ENCODE peak calls at places on chromosome 6, in eight cellular contexts. One of them, this sample, is unnamed.
A peak's percentile ranks its signal among the peaks of the same experiment; 100 is the strongest.

GRCh38 chr6:54085526-54085925 is 25.7 kb upstream of the MLIP start:
- DNase-seq in Panc1: no peak
- DNase-seq in stimulated activated CD4-positive, alpha-beta T cell treated with anti-CD3 and anti-CD28 coated beads, Interleukin-1b, Interleukin-23, amount 100 ng/mL, for 4 hours: no peak
- DNase-seq in left ventricle myocardium inferior: no peak
- DNase-seq in CD8-positive, alpha-beta T cell: no peak
- DNase-seq in bronchial epithelial cell: peak; percentile 5
- DNase-seq in NCI-H2081 treated with DMSO at 0.1 percent for 48 hours: no peak
- DNase-seq in HEK293T: no peak
- DNase-seq in this sample: peak; percentile 49

GRCh38 chr6:168496139-168496840 is 55.3 kb downstream of the SMOC2 start:
- DNase-seq in left ventricle myocardium inferior: no peak
- DNase-seq in NCI-H2081 treated with DMSO at 0.1 percent for 48 hours: no peak
- DNase-seq in HEK293T: no peak
- DNase-seq in Panc1: no peak
- DNase-seq in bronchial epithelial cell: no peak
- DNase-seq in stimulated activated CD4-positive, alpha-beta T cell treated with anti-CD3 and anti-CD28 coated beads, Interleukin-1b, Interleukin-23, amount 100 ng/mL, for 4 hours: no peak
- DNase-seq in CD8-positive, alpha-beta T cell: no peak
- DNase-seq in this sample: no peak

GRCh38 chr6:136613477-136613876 is 63.3 kb upstream of the MAP7 start:
- DNase-seq in bronchial epithelial cell: no peak
- DNase-seq in stimulated activated CD4-positive, alpha-beta T cell treated with anti-CD3 and anti-CD28 coated beads, Interleukin-1b, Interleukin-23, amount 100 ng/mL, for 4 hours: no peak
- DNase-seq in left ventricle myocardium inferior: no peak
- DNase-seq in HEK293T: no peak
- DNase-seq in Panc1: no peak
- DNase-seq in CD8-positive, alpha-beta T cell: no peak
- DNase-seq in NCI-H2081 treated with DMSO at 0.1 percent for 48 hours: no peak
- DNase-seq in this sample: no peak

GRCh38 chr6:163725008-163725941 is 310.8 kb downstream of the QKI start:
- DNase-seq in bronchial epithelial cell: no peak
- DNase-seq in left ventricle myocardium inferior: no peak
- DNase-seq in HEK293T: no peak
- DNase-seq in Panc1: no peak
- DNase-seq in NCI-H2081 treated with DMSO at 0.1 percent for 48 hours: no peak
- DNase-seq in stimulated activated CD4-positive, alpha-beta T cell treated with anti-CD3 and anti-CD28 coated beads, Interleukin-1b, Interleukin-23, amount 100 ng/mL, for 4 hours: no peak
- DNase-seq in CD8-positive, alpha-beta T cell: no peak
- DNase-seq in this sample: no peak

GRCh38 chr6:77425216-77425615 is 38.1 kb downstream of the HTR1B start:
- DNase-seq in stimulated activated CD4-positive, alpha-beta T cell treated with anti-CD3 and anti-CD28 coated beads, Interleukin-1b, Interleukin-23, amount 100 ng/mL, for 4 hours: no peak
- DNase-seq in NCI-H2081 treated with DMSO at 0.1 percent for 48 hours: no peak
- DNase-seq in CD8-positive, alpha-beta T cell: no peak
- DNase-seq in HEK293T: no peak
- DNase-seq in left ventricle myocardium inferior: no peak
- DNase-seq in bronchial epithelial cell: no peak
- DNase-seq in Panc1: no peak
- DNase-seq in this sample: peak; percentile 28

GRCh38 chr6:70062010-70062409 is 195.7 kb downstream of the COL19A1 start:
- DNase-seq in HEK293T: no peak
- DNase-seq in NCI-H2081 treated with DMSO at 0.1 percent for 48 hours: no peak
- DNase-seq in stimulated activated CD4-positive, alpha-beta T cell treated with anti-CD3 and anti-CD28 coated beads, Interleukin-1b, Interleukin-23, amount 100 ng/mL, for 4 hours: no peak
- DNase-seq in CD8-positive, alpha-beta T cell: no peak
- DNase-seq in bronchial epithelial cell: no peak
- DNase-seq in Panc1: no peak
- DNase-seq in left ventricle myocardium inferior: no peak
- DNase-seq in this sample: no peak

GRCh38 chr6:82182756-82183155 is 64.8 kb downstream of the IBTK start:
- DNase-seq in bronchial epithelial cell: no peak
- DNase-seq in stimulated activated CD4-positive, alpha-beta T cell treated with anti-CD3 and anti-CD28 coated beads, Interleukin-1b, Interleukin-23, amount 100 ng/mL, for 4 hours: no peak
- DNase-seq in HEK293T: no peak
- DNase-seq in CD8-positive, alpha-beta T cell: no peak
- DNase-seq in NCI-H2081 treated with DMSO at 0.1 percent for 48 hours: no peak
- DNase-seq in left ventricle myocardium inferior: no peak
- DNase-seq in Panc1: no peak
- DNase-seq in this sample: peak; percentile 56

GRCh38 chr6:30066577-30067459 is at the start of gene PPP1R11:
- DNase-seq in bronchial epithelial cell: peak; percentile 98
- DNase-seq in left ventricle myocardium inferior: peak; percentile 98
- DNase-seq in Panc1: peak; percentile 98
- DNase-seq in CD8-positive, alpha-beta T cell: peak; percentile 99
- DNase-seq in stimulated activated CD4-positive, alpha-beta T cell treated with anti-CD3 and anti-CD28 coated beads, Interleukin-1b, Interleukin-23, amount 100 ng/mL, for 4 hours: peak; percentile 97
- DNase-seq in NCI-H2081 treated with DMSO at 0.1 percent for 48 hours: peak; percentile 98
- DNase-seq in HEK293T: peak; percentile 91
- DNase-seq in this sample: peak; percentile 100

GRCh38 chr6:111087106-111087835 is at the start of gene SLC16A10:
- DNase-seq in bronchial epithelial cell: no peak
- DNase-seq in CD8-positive, alpha-beta T cell: peak; percentile 80
- DNase-seq in Panc1: no peak
- DNase-seq in HEK293T: peak; percentile 96
- DNase-seq in stimulated activated CD4-positive, alpha-beta T cell treated with anti-CD3 and anti-CD28 coated beads, Interleukin-1b, Interleukin-23, amount 100 ng/mL, for 4 hours: peak; percentile 66
- DNase-seq in left ventricle myocardium inferior: peak; percentile 79
- DNase-seq in NCI-H2081 treated with DMSO at 0.1 percent for 48 hours: no peak
- DNase-seq in this sample: peak; percentile 52

GRCh38 chr6:168709034-168709433 is 268.1 kb downstream of the SMOC2 start:
- DNase-seq in bronchial epithelial cell: no peak
- DNase-seq in Panc1: no peak
- DNase-seq in stimulated activated CD4-positive, alpha-beta T cell treated with anti-CD3 and anti-CD28 coated beads, Interleukin-1b, Interleukin-23, amount 100 ng/mL, for 4 hours: no peak
- DNase-seq in NCI-H2081 treated with DMSO at 0.1 percent for 48 hours: no peak
- DNase-seq in CD8-positive, alpha-beta T cell: no peak
- DNase-seq in HEK293T: no peak
- DNase-seq in left ventricle myocardium inferior: no peak
- DNase-seq in this sample: no peak

GRCh38 chr6:16397623-16398022 is 159.2 kb downstream of the GMPR start:
- DNase-seq in NCI-H2081 treated with DMSO at 0.1 percent for 48 hours: no peak
- DNase-seq in CD8-positive, alpha-beta T cell: no peak
- DNase-seq in left ventricle myocardium inferior: no peak
- DNase-seq in Panc1: no peak
- DNase-seq in HEK293T: no peak
- DNase-seq in stimulated activated CD4-positive, alpha-beta T cell treated with anti-CD3 and anti-CD28 coated beads, Interleukin-1b, Interleukin-23, amount 100 ng/mL, for 4 hours: no peak
- DNase-seq in bronchial epithelial cell: no peak
- DNase-seq in this sample: no peak

GRCh38 chr6:28947831-28948270 is 24.1 kb upstream of the TRIM27 start:
- DNase-seq in Panc1: no peak
- DNase-seq in HEK293T: no peak
- DNase-seq in left ventricle myocardium inferior: no peak
- DNase-seq in CD8-positive, alpha-beta T cell: no peak
- DNase-seq in NCI-H2081 treated with DMSO at 0.1 percent for 48 hours: no peak
- DNase-seq in bronchial epithelial cell: peak; percentile 88
- DNase-seq in stimulated activated CD4-positive, alpha-beta T cell treated with anti-CD3 and anti-CD28 coated beads, Interleukin-1b, Interleukin-23, amount 100 ng/mL, for 4 hours: no peak
- DNase-seq in this sample: peak; percentile 66

GRCh38 chr6:3499603-3500002 is 42.8 kb upstream of the SLC22A23 start:
- DNase-seq in CD8-positive, alpha-beta T cell: no peak
- DNase-seq in Panc1: no peak
- DNase-seq in left ventricle myocardium inferior: no peak
- DNase-seq in stimulated activated CD4-positive, alpha-beta T cell treated with anti-CD3 and anti-CD28 coated beads, Interleukin-1b, Interleukin-23, amount 100 ng/mL, for 4 hours: no peak
- DNase-seq in bronchial epithelial cell: no peak
- DNase-seq in HEK293T: no peak
- DNase-seq in NCI-H2081 treated with DMSO at 0.1 percent for 48 hours: no peak
- DNase-seq in this sample: no peak

GRCh38 chr6:50720623-50721022 is 7.3 kb downstream of the TFAP2D start:
- DNase-seq in left ventricle myocardium inferior: no peak
- DNase-seq in bronchial epithelial cell: peak; percentile 23
- DNase-seq in CD8-positive, alpha-beta T cell: no peak
- DNase-seq in stimulated activated CD4-positive, alpha-beta T cell treated with anti-CD3 and anti-CD28 coated beads, Interleukin-1b, Interleukin-23, amount 100 ng/mL, for 4 hours: no peak
- DNase-seq in HEK293T: peak; percentile 33
- DNase-seq in Panc1: no peak
- DNase-seq in NCI-H2081 treated with DMSO at 0.1 percent for 48 hours: no peak
- DNase-seq in this sample: no peak

GRCh38 chr6:22053385-22053997 is 243.3 kb downstream of the PRL start:
- DNase-seq in CD8-positive, alpha-beta T cell: no peak
- DNase-seq in bronchial epithelial cell: no peak
- DNase-seq in Panc1: no peak
- DNase-seq in stimulated activated CD4-positive, alpha-beta T cell treated with anti-CD3 and anti-CD28 coated beads, Interleukin-1b, Interleukin-23, amount 100 ng/mL, for 4 hours: no peak
- DNase-seq in left ventricle myocardium inferior: no peak
- DNase-seq in NCI-H2081 treated with DMSO at 0.1 percent for 48 hours: no peak
- DNase-seq in HEK293T: no peak
- DNase-seq in this sample: no peak

GRCh38 chr6:2369606-2370005 is 124.2 kb upstream of the GMDS start:
- DNase-seq in stimulated activated CD4-positive, alpha-beta T cell treated with anti-CD3 and anti-CD28 coated beads, Interleukin-1b, Interleukin-23, amount 100 ng/mL, for 4 hours: no peak
- DNase-seq in bronchial epithelial cell: no peak
- DNase-seq in Panc1: no peak
- DNase-seq in HEK293T: no peak
- DNase-seq in NCI-H2081 treated with DMSO at 0.1 percent for 48 hours: no peak
- DNase-seq in CD8-positive, alpha-beta T cell: no peak
- DNase-seq in left ventricle myocardium inferior: no peak
- DNase-seq in this sample: no peak

GRCh38 chr6:108589244-108589730 is 28.6 kb downstream of the FOXO3 start:
- DNase-seq in Panc1: peak; percentile 15
- DNase-seq in NCI-H2081 treated with DMSO at 0.1 percent for 48 hours: no peak
- DNase-seq in left ventricle myocardium inferior: peak; percentile 74
- DNase-seq in CD8-positive, alpha-beta T cell: no peak
- DNase-seq in HEK293T: no peak
- DNase-seq in bronchial epithelial cell: peak; percentile 98
- DNase-seq in stimulated activated CD4-positive, alpha-beta T cell treated with anti-CD3 and anti-CD28 coated beads, Interleukin-1b, Interleukin-23, amount 100 ng/mL, for 4 hours: no peak
- DNase-seq in this sample: peak; percentile 53

GRCh38 chr6:126039284-126039683 is 52.9 kb downstream of the TRMT11 start:
- DNase-seq in bronchial epithelial cell: peak; percentile 49
- DNase-seq in NCI-H2081 treated with DMSO at 0.1 percent for 48 hours: no peak
- DNase-seq in Panc1: no peak
- DNase-seq in stimulated activated CD4-positive, alpha-beta T cell treated with anti-CD3 and anti-CD28 coated beads, Interleukin-1b, Interleukin-23, amount 100 ng/mL, for 4 hours: no peak
- DNase-seq in left ventricle myocardium inferior: no peak
- DNase-seq in HEK293T: no peak
- DNase-seq in CD8-positive, alpha-beta T cell: no peak
- DNase-seq in this sample: peak; percentile 44

GRCh38 chr6:52570291-52570700 is 6.6 kb downstream of the TRAM2 start:
- DNase-seq in CD8-positive, alpha-beta T cell: no peak
- DNase-seq in NCI-H2081 treated with DMSO at 0.1 percent for 48 hours: no peak
- DNase-seq in left ventricle myocardium inferior: no peak
- DNase-seq in stimulated activated CD4-positive, alpha-beta T cell treated with anti-CD3 and anti-CD28 coated beads, Interleukin-1b, Interleukin-23, amount 100 ng/mL, for 4 hours: no peak
- DNase-seq in bronchial epithelial cell: no peak
- DNase-seq in Panc1: no peak
- DNase-seq in HEK293T: no peak
- DNase-seq in this sample: peak; percentile 55

This sample was measured in foreskin fibroblast.